ENCODE peak calls at places on chromosomes 16 and 17, in eight cellular contexts. One of them, this sample, is unnamed.
A peak's percentile ranks its signal among the peaks of the same experiment; 100 is the strongest.

GRCh38 chr16:82629441-82630027 is 2.8 kb downstream of the CDH13 start:
- DNase-seq in endothelial cell of umbilical vein: peak; percentile 93
- DNase-seq in K562: no peak
- DNase-seq in sigmoid colon: peak; percentile 41
- DNase-seq in H1: no peak
- DNase-seq in GM23338: peak; percentile 52
- DNase-seq in stomach: no peak
- DNase-seq in Panc1: no peak
- DNase-seq in this sample: peak; percentile 36

GRCh38 chr17:74831442-74832146 is 28.1 kb downstream of the GRIN2C start:
- DNase-seq in endothelial cell of umbilical vein: no peak
- DNase-seq in K562: no peak
- DNase-seq in sigmoid colon: no peak
- DNase-seq in H1: no peak
- DNase-seq in GM23338: no peak
- DNase-seq in stomach: no peak
- DNase-seq in Panc1: no peak
- DNase-seq in this sample: no peak

GRCh38 chr17:57879437-57880085 is 29.7 kb upstream of the MRPS23 start:
- DNase-seq in endothelial cell of umbilical vein: no peak
- DNase-seq in K562: peak; percentile 50
- DNase-seq in sigmoid colon: no peak
- DNase-seq in H1: no peak
- DNase-seq in GM23338: no peak
- DNase-seq in stomach: no peak
- DNase-seq in Panc1: no peak
- DNase-seq in this sample: peak; percentile 43

GRCh38 chr16:987846-988245 is 6.3 kb downstream of the SOX8 start:
- DNase-seq in endothelial cell of umbilical vein: no peak
- DNase-seq in K562: no peak
- DNase-seq in sigmoid colon: no peak
- DNase-seq in H1: no peak
- DNase-seq in GM23338: no peak
- DNase-seq in stomach: no peak
- DNase-seq in Panc1: no peak
- DNase-seq in this sample: no peak

GRCh38 chr17:36722121-36722902 is 120.9 kb downstream of the MRM1 start:
- DNase-seq in endothelial cell of umbilical vein: peak; percentile 15
- DNase-seq in K562: peak; percentile 97
- DNase-seq in sigmoid colon: peak; percentile 71
- DNase-seq in H1: no peak
- DNase-seq in GM23338: peak; percentile 64
- DNase-seq in stomach: peak; percentile 54
- DNase-seq in Panc1: no peak
- DNase-seq in this sample: peak; percentile 9

GRCh38 chr17:39104657-39105056 is 46.8 kb downstream of the PLXDC1 start:
- DNase-seq in endothelial cell of umbilical vein: no peak
- DNase-seq in K562: no peak
- DNase-seq in sigmoid colon: no peak
- DNase-seq in H1: no peak
- DNase-seq in GM23338: no peak
- DNase-seq in stomach: no peak
- DNase-seq in Panc1: no peak
- DNase-seq in this sample: no peak

GRCh38 chr16:10892782-10893181 is 15.8 kb downstream of the CIITA start:
- DNase-seq in endothelial cell of umbilical vein: no peak
- DNase-seq in K562: no peak
- DNase-seq in sigmoid colon: no peak
- DNase-seq in H1: no peak
- DNase-seq in GM23338: peak; percentile 17
- DNase-seq in stomach: no peak
- DNase-seq in Panc1: no peak
- DNase-seq in this sample: no peak

GRCh38 chr16:88920618-88921602 is 54.5 kb upstream of the PABPN1L start:
- DNase-seq in endothelial cell of umbilical vein: peak; percentile 91
- DNase-seq in K562: peak; percentile 38
- DNase-seq in sigmoid colon: peak; percentile 87
- DNase-seq in H1: no peak
- DNase-seq in GM23338: no peak
- DNase-seq in stomach: peak; percentile 58
- DNase-seq in Panc1: no peak
- DNase-seq in this sample: peak; percentile 65

GRCh38 chr16:19883296-19883951 is 1.2 kb downstream of the GPRC5B start:
- DNase-seq in endothelial cell of umbilical vein: peak; percentile 31
- DNase-seq in K562: peak; percentile 56
- DNase-seq in sigmoid colon: no peak
- DNase-seq in H1: no peak
- DNase-seq in GM23338: peak; percentile 87
- DNase-seq in stomach: peak; percentile 48
- DNase-seq in Panc1: no peak
- DNase-seq in this sample: no peak

GRCh38 chr17:77405867-77406513 is 265.2 kb downstream of the SEC14L1 start:
- DNase-seq in endothelial cell of umbilical vein: no peak
- DNase-seq in K562: no peak
- DNase-seq in sigmoid colon: no peak
- DNase-seq in H1: no peak
- DNase-seq in GM23338: no peak
- DNase-seq in stomach: no peak
- DNase-seq in Panc1: no peak
- DNase-seq in this sample: no peak

GRCh38 chr16:3722508-3722907 is 5.2 kb upstream of the TRAP1 start:
- DNase-seq in endothelial cell of umbilical vein: no peak
- DNase-seq in K562: no peak
- DNase-seq in sigmoid colon: no peak
- DNase-seq in H1: no peak
- DNase-seq in GM23338: no peak
- DNase-seq in stomach: no peak
- DNase-seq in Panc1: no peak
- DNase-seq in this sample: no peak

GRCh38 chr17:55710829-55711496 is 11.7 kb downstream of the TMEM100 start:
- DNase-seq in endothelial cell of umbilical vein: peak; percentile 80
- DNase-seq in K562: no peak
- DNase-seq in sigmoid colon: no peak
- DNase-seq in H1: no peak
- DNase-seq in GM23338: no peak
- DNase-seq in stomach: no peak
- DNase-seq in Panc1: no peak
- DNase-seq in this sample: no peak

GRCh38 chr17:9079461-9080103 is 58.3 kb downstream of the NTN1 start:
- DNase-seq in endothelial cell of umbilical vein: no peak
- DNase-seq in K562: no peak
- DNase-seq in sigmoid colon: no peak
- DNase-seq in H1: no peak
- DNase-seq in GM23338: no peak
- DNase-seq in stomach: no peak
- DNase-seq in Panc1: no peak
- DNase-seq in this sample: no peak

GRCh38 chr17:62679866-62680377 is 52.5 kb downstream of the MRC2 start:
- DNase-seq in endothelial cell of umbilical vein: no peak
- DNase-seq in K562: peak; percentile 47
- DNase-seq in sigmoid colon: peak; percentile 62
- DNase-seq in H1: no peak
- DNase-seq in GM23338: peak; percentile 47
- DNase-seq in stomach: no peak
- DNase-seq in Panc1: no peak
- DNase-seq in this sample: no peak

GRCh38 chr16:68823401-68823800 is 19.9 kb upstream of the TANGO6 start:
- DNase-seq in endothelial cell of umbilical vein: no peak
- DNase-seq in K562: no peak
- DNase-seq in sigmoid colon: no peak
- DNase-seq in H1: no peak
- DNase-seq in GM23338: peak; percentile 69
- DNase-seq in stomach: no peak
- DNase-seq in Panc1: no peak
- DNase-seq in this sample: no peak

GRCh38 chr17:1779571-1780074 is 17.8 kb downstream of the SERPINF1 start:
- DNase-seq in endothelial cell of umbilical vein: peak; percentile 76
- DNase-seq in K562: no peak
- DNase-seq in sigmoid colon: peak; percentile 93
- DNase-seq in H1: no peak
- DNase-seq in GM23338: no peak
- DNase-seq in stomach: peak; percentile 61
- DNase-seq in Panc1: no peak
- DNase-seq in this sample: peak; percentile 76

GRCh38 chr17:69430488-69430887 is 16.0 kb downstream of the MAP2K6 start:
- DNase-seq in endothelial cell of umbilical vein: peak; percentile 80
- DNase-seq in K562: no peak
- DNase-seq in sigmoid colon: no peak
- DNase-seq in H1: no peak
- DNase-seq in GM23338: no peak
- DNase-seq in stomach: no peak
- DNase-seq in Panc1: no peak
- DNase-seq in this sample: peak; percentile 52

GRCh38 chr17:56424543-56425044 is 168.9 kb upstream of the NOG start:
- DNase-seq in endothelial cell of umbilical vein: no peak
- DNase-seq in K562: no peak
- DNase-seq in sigmoid colon: no peak
- DNase-seq in H1: no peak
- DNase-seq in GM23338: no peak
- DNase-seq in stomach: no peak
- DNase-seq in Panc1: no peak
- DNase-seq in this sample: no peak

GRCh38 chr17:280216-280615 is 72.4 kb downstream of the RPH3AL start:
- DNase-seq in endothelial cell of umbilical vein: peak; percentile 74
- DNase-seq in K562: no peak
- DNase-seq in sigmoid colon: no peak
- DNase-seq in H1: no peak
- DNase-seq in GM23338: no peak
- DNase-seq in stomach: peak; percentile 17
- DNase-seq in Panc1: no peak
- DNase-seq in this sample: no peak

DNA sequence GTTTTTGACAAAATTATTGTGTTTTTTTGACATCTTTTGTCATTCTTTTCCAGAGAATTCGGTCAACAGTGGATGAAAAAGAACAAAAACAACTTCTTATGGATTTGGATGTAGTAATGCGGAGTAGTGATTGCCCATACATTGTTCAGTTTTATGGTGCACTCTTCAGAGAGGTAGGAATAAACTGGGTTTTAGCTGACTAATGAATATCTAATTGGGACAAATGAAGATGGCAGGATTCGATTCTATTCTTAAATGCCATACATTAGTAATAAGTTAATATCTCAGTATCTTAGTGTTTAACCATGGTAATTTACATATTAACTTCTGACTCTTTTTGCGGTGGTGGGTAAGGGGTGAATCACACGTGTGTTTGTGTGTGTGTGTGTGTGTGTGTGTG is 74.8 kb downstream of the MAP2K4 start:
- DNase-seq in endothelial cell of umbilical vein: no peak
- DNase-seq in K562: no peak
- DNase-seq in sigmoid colon: no peak
- DNase-seq in H1: no peak
- DNase-seq in GM23338: no peak
- DNase-seq in stomach: no peak
- DNase-seq in Panc1: no peak
- DNase-seq in this sample: no peak
- H3K4me3 ChIP-seq in endothelial cell of umbilical vein: no peak overlapping the region
- H3K4me3 ChIP-seq in K562: no peak overlapping the region
- H3K4me3 ChIP-seq in sigmoid colon: no peak overlapping the region
- H3K4me3 ChIP-seq in H1: no peak overlapping the region
- H3K4me3 ChIP-seq in GM23338: no peak overlapping the region
- H3K4me3 ChIP-seq in stomach: no peak overlapping the region
- H3K4me3 ChIP-seq in Panc1: no peak overlapping the region
- H3K4me3 ChIP-seq in this sample: no peak overlapping the region

DNA sequence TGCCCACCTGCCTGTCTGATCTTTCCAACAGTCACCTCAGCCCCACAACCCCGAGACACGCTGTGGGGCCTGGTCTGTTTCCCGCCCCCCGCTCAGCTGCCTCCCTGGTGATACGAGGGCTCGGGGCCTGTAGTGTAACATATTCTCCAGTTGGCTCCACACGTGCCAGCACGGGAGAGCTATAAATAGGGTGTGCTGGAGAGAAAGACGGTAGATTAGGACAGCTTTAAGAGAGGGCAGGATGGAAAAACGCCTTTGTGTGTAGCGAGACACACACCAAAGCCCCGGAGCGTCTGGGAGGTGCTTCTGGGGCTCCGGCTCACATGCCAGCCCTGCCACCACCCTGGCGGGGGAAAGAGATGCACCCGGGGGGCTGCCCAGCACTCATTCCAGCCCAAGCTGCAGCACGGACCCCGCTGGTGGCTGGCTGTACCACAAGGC is 7.4 kb upstream of the MTSS2 start:
- DNase-seq in endothelial cell of umbilical vein: no peak
- DNase-seq in K562: no peak
- DNase-seq in sigmoid colon: peak; percentile 93
- DNase-seq in H1: no peak
- DNase-seq in GM23338: no peak
- DNase-seq in stomach: no peak
- DNase-seq in Panc1: no peak
- DNase-seq in this sample: no peak
- H3K27ac ChIP-seq in endothelial cell of umbilical vein: no peak overlapping the region
- H3K27ac ChIP-seq in K562: no peak overlapping the region
- H3K27ac ChIP-seq in sigmoid colon: peak overlapping the region; percentile 99
- H3K27ac ChIP-seq in H1: peak overlapping the region; percentile 55
- H3K27ac ChIP-seq in GM23338: peak overlapping the region; percentile 87
- H3K27ac ChIP-seq in stomach: peak overlapping the region; percentile 95
- H3K27ac ChIP-seq in Panc1: peak overlapping the region; percentile 68
- H3K27ac ChIP-seq in this sample: peak overlapping the region; percentile 92

DNA sequence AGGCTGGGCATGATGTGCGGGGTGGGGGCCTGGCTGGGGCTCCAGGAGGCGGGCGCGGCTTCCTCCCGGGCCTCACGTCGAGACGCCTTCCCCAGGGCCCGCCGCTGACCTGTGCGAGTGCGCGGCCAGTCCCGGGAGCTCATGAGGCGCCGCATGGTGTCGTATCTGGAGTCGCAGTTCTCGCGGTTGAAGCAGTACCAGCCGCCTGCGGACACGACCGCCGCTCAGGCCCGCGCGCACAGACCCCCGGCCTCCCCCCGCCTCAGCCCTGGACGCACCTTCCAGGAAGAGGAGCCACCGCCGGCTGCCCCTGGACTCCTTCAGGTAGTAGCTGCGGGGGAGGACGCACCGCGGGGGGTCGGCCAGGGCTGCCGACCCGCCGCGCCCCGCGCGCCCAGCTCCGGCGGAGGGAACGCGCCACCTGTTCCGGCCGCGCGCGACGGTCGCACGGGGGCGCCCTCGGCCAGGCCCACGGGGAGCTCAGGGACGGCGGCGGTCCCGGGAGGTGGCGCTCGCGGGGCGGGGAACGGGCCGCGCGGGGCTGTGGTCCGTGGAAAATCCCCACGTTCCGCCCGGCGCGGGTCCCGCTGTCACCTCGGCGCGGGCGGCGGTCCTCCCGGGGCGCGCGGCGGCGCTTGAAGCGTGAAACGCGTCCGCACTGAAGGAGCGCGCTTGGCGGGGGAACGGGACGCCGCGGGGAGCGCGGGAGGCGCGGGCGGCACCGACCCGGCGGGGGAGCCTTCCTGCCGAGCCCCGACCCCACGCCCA is 1.4 kb downstream of the NOTUM start:
- DNase-seq in endothelial cell of umbilical vein: peak; percentile 18
- DNase-seq in K562: peak; percentile 87
- DNase-seq in sigmoid colon: peak; percentile 84
- DNase-seq in H1: no peak
- DNase-seq in GM23338: peak; percentile 80
- DNase-seq in stomach: peak; percentile 84
- DNase-seq in Panc1: no peak
- DNase-seq in this sample: peak; percentile 53
- TF ChIP-seq POLR2AphosphoS5 in endothelial cell of umbilical vein: no peak
- TF ChIP-seq POLR2AphosphoS5 in K562: no peak
- TF ChIP-seq POLR2AphosphoS5 in sigmoid colon: no peak
- TF ChIP-seq POLR2AphosphoS5 in H1: no peak
- TF ChIP-seq POLR2AphosphoS5 in GM23338: no peak
- TF ChIP-seq POLR2AphosphoS5 in stomach: peak; percentile 17
- TF ChIP-seq POLR2AphosphoS5 in Panc1: no peak
- TF ChIP-seq POLR2AphosphoS5 in this sample: no peak

GRCh38 chr16:84045818-84046470 is 3.3 kb upstream of the SLC38A8 start:
- DNase-seq in endothelial cell of umbilical vein: no peak
- DNase-seq in K562: no peak
- DNase-seq in sigmoid colon: peak; percentile 56
- DNase-seq in H1: no peak
- DNase-seq in GM23338: no peak
- DNase-seq in stomach: no peak
- DNase-seq in Panc1: no peak
- DNase-seq in this sample: no peak
- H3K4me3 ChIP-seq in endothelial cell of umbilical vein: no peak overlapping the region
- H3K4me3 ChIP-seq in K562: no peak overlapping the region
- H3K4me3 ChIP-seq in sigmoid colon: no peak overlapping the region
- H3K4me3 ChIP-seq in H1: no peak overlapping the region
- H3K4me3 ChIP-seq in GM23338: no peak overlapping the region
- H3K4me3 ChIP-seq in stomach: no peak overlapping the region
- H3K4me3 ChIP-seq in Panc1: no peak overlapping the region
- H3K4me3 ChIP-seq in this sample: no peak overlapping the region

This sample was measured in prostate gland.